ENCODE peak calls at places on chromosome 16, in seven cellular contexts. One of them, this sample, is unnamed.

GRCh38 chr16:52976539-52977167 is 76.0 kb downstream of the CHD9NB start:
- DNase-seq in NAMALWA: peak; percentile 42
- DNase-seq in stromal cell of bone marrow: peak; percentile 12
- DNase-seq in activated CD8-positive, alpha-beta T cell treated with anti-CD3 and anti-CD28 coated beads, Interleukin-2, amount 10 ng/mL, durations not matched to agents 7 days and 5 days: no peak
- DNase-seq in T-helper 1 cell: no peak
- DNase-seq in aorta: no peak
- DNase-seq in ELR: peak; percentile 23
- DNase-seq in this sample: peak; percentile 38

GRCh38 chr16:81565633-81566032 is 121.0 kb downstream of the CMIP start:
- DNase-seq in NAMALWA: no peak
- DNase-seq in stromal cell of bone marrow: no peak
- DNase-seq in activated CD8-positive, alpha-beta T cell treated with anti-CD3 and anti-CD28 coated beads, Interleukin-2, amount 10 ng/mL, durations not matched to agents 7 days and 5 days: no peak
- DNase-seq in T-helper 1 cell: no peak
- DNase-seq in aorta: no peak
- DNase-seq in ELR: no peak
- DNase-seq in this sample: no peak

GRCh38 chr16:84617068-84617630 is 729 bp downstream of the COTL1 start:
- DNase-seq in NAMALWA: peak; percentile 51
- DNase-seq in stromal cell of bone marrow: no peak
- DNase-seq in activated CD8-positive, alpha-beta T cell treated with anti-CD3 and anti-CD28 coated beads, Interleukin-2, amount 10 ng/mL, durations not matched to agents 7 days and 5 days: peak; percentile 70
- DNase-seq in T-helper 1 cell: no peak
- DNase-seq in aorta: peak; percentile 76
- DNase-seq in ELR: peak; percentile 52
- DNase-seq in this sample: peak; percentile 33

GRCh38 chr16:56874800-56875199 is 9.8 kb downstream of the SLC12A3 start:
- DNase-seq in NAMALWA: no peak
- DNase-seq in stromal cell of bone marrow: no peak
- DNase-seq in activated CD8-positive, alpha-beta T cell treated with anti-CD3 and anti-CD28 coated beads, Interleukin-2, amount 10 ng/mL, durations not matched to agents 7 days and 5 days: no peak
- DNase-seq in T-helper 1 cell: no peak
- DNase-seq in aorta: no peak
- DNase-seq in ELR: no peak
- DNase-seq in this sample: no peak

GRCh38 chr16:29810699-29811169 is 1.3 kb upstream of the PRRT2 start:
- DNase-seq in NAMALWA: no peak
- DNase-seq in stromal cell of bone marrow: no peak
- DNase-seq in activated CD8-positive, alpha-beta T cell treated with anti-CD3 and anti-CD28 coated beads, Interleukin-2, amount 10 ng/mL, durations not matched to agents 7 days and 5 days: no peak
- DNase-seq in T-helper 1 cell: no peak
- DNase-seq in aorta: no peak
- DNase-seq in ELR: no peak
- DNase-seq in this sample: no peak

GRCh38 chr16:8928467-8928957 is 35.2 kb downstream of the USP7 start:
- DNase-seq in NAMALWA: no peak
- DNase-seq in stromal cell of bone marrow: no peak
- DNase-seq in activated CD8-positive, alpha-beta T cell treated with anti-CD3 and anti-CD28 coated beads, Interleukin-2, amount 10 ng/mL, durations not matched to agents 7 days and 5 days: no peak
- DNase-seq in T-helper 1 cell: no peak
- DNase-seq in aorta: no peak
- DNase-seq in ELR: no peak
- DNase-seq in this sample: no peak

GRCh38 chr16:27921134-27921533 is 142.4 kb downstream of the GSG1L start:
- DNase-seq in NAMALWA: no peak
- DNase-seq in stromal cell of bone marrow: no peak
- DNase-seq in activated CD8-positive, alpha-beta T cell treated with anti-CD3 and anti-CD28 coated beads, Interleukin-2, amount 10 ng/mL, durations not matched to agents 7 days and 5 days: no peak
- DNase-seq in T-helper 1 cell: no peak
- DNase-seq in aorta: peak; percentile 17
- DNase-seq in ELR: no peak
- DNase-seq in this sample: no peak

GRCh38 chr16:67173808-67174705 is 3.7 kb downstream of the NOL3 start:
- DNase-seq in NAMALWA: peak; percentile 63
- DNase-seq in stromal cell of bone marrow: peak; percentile 65
- DNase-seq in activated CD8-positive, alpha-beta T cell treated with anti-CD3 and anti-CD28 coated beads, Interleukin-2, amount 10 ng/mL, durations not matched to agents 7 days and 5 days: peak; percentile 76
- DNase-seq in T-helper 1 cell: peak; percentile 49
- DNase-seq in aorta: peak; percentile 95
- DNase-seq in ELR: peak; percentile 91
- DNase-seq in this sample: peak; percentile 96

GRCh38 chr16:57570301-57571070 is 28.0 kb downstream of the ADGRG5 start:
- DNase-seq in NAMALWA: no peak
- DNase-seq in stromal cell of bone marrow: no peak
- DNase-seq in activated CD8-positive, alpha-beta T cell treated with anti-CD3 and anti-CD28 coated beads, Interleukin-2, amount 10 ng/mL, durations not matched to agents 7 days and 5 days: no peak
- DNase-seq in T-helper 1 cell: no peak
- DNase-seq in aorta: peak; percentile 57
- DNase-seq in ELR: no peak
- DNase-seq in this sample: no peak

This sample was measured in ACHN.